ENCODE peak calls at places on chromosomes 4 and X, in seven cellular contexts. G is T-cell, N is HuH-7.5, J is activated T-cell treated with anti-CD3 and anti-CD28 coated beads for 1 hour, V is sciatic nerve, W is right atrium auricular region, Q is cardiac fibroblast. X is an unnamed sample.

GRCh38 chr4:177740563-177740962 is 298.3 kb upstream of the AGA start:
- DNase-seq in G (no peak), N (no peak), J (no peak), V (no peak), W (no peak), Q (peak), X (no peak)

GRCh38 chr4:153497091-153497531 is 31.0 kb downstream of the TMEM131L start:
- DNase-seq in G (peak), N (no peak), J (no peak), V (no peak), W (no peak), Q (peak), X (no peak)

GRCh38 chr4:119498520-119498919 is 130.1 kb downstream of the PDE5A start:
- DNase-seq in G (no peak), N (no peak), J (no peak), V (peak), W (no peak), Q (peak), X (no peak)

GRCh38 chr4:121597346-121597934 is 99.3 kb downstream of the ANXA5 start:
- DNase-seq in G (no peak), N (no peak), J (no peak), V (no peak), W (no peak), Q (peak), X (no peak)

GRCh38 chr4:182344968-182345367 is 101.8 kb downstream of the TENM3 start:
- DNase-seq in G (no peak), N (no peak), J (no peak), V (no peak), W (no peak), Q (no peak), X (no peak)

GRCh38 chr4:7687796-7688195 is 251.9 kb downstream of the AFAP1 start:
- DNase-seq in G (no peak), N (no peak), J (no peak), V (no peak), W (no peak), Q (no peak), X (no peak)

GRCh38 chrX:154652311-154653047 is 900 bp downstream of the CTAG2 start:
- DNase-seq in G (no peak), N (no peak), J (no peak), V (no peak), W (no peak), Q (no peak), X (no peak)

GRCh38 chrX:82127228-82128123 is 925.6 kb downstream of the SH3BGRL start:
- DNase-seq in G (no peak), N (no peak), J (no peak), V (no peak), W (no peak), Q (no peak), X (no peak)

GRCh38 chr4:183256343-183256742 is 63.7 kb downstream of the CLDN22 start:
- DNase-seq in G (no peak), N (no peak), J (no peak), V (no peak), W (no peak), Q (no peak), X (no peak)

GRCh38 chr4:88969271-88969670 is 87.7 kb downstream of the FAM13A start:
- DNase-seq in G (no peak), N (no peak), J (no peak), V (no peak), W (no peak), Q (no peak), X (no peak)

GRCh38 chrX:18640686-18641085 is 31.2 kb downstream of the RS1 start:
- DNase-seq in G (no peak), N (no peak), J (no peak), V (no peak), W (no peak), Q (no peak), X (no peak)

GRCh38 chrX:71251456-71251973 is 2.4 kb downstream of the ZMYM3 start:
- DNase-seq in G (no peak), N (no peak), J (no peak), V (no peak), W (no peak), Q (no peak), X (no peak)